ENCODE peak calls at places on chromosome 11, in six cellular contexts. Z is T-helper 9 cell; L is NCI-H524 treated with DMSO at 0.1 percent for 48 hours; G is iris pigment epithelial cell; K is right lobe of liver; J is activated naive CD4-positive, alpha-beta T cell treated with Interleukin-2 at 50 U/mL for 16 hours. D is an unnamed sample.

GRCh38 chr11:118691926-118692830 is 12.7 kb upstream of the TREH start:
- DNase-seq in K (no peak), G (peak), J (peak), Z (peak), L (no peak), D (peak)

GRCh38 chr11:77660947-77661346 is 23.4 kb upstream of the CLNS1A start:
- DNase-seq in Z (no peak), G (no peak), K (no peak), L (no peak), J (no peak), D (no peak)

GRCh38 chr11:95322546-95322945 is 91.5 kb upstream of the SESN3 start:
- DNase-seq in G (peak), J (no peak), L (no peak), K (no peak), Z (no peak), D (no peak)

GRCh38 chr11:6248248-6248647 is 9.4 kb downstream of the CNGA4 start:
- DNase-seq in Z (no peak), J (no peak), G (peak), L (no peak), K (no peak), D (no peak)

GRCh38 chr11:132943737-132944556 is 588.4 kb downstream of the OPCML start:
- DNase-seq in J (no peak), K (peak), L (no peak), G (no peak), Z (no peak), D (no peak)

GRCh38 chr11:104968856-104969776 is 742 bp upstream of the CASP4 start:
- DNase-seq in G (peak), L (no peak), K (peak), J (no peak), Z (no peak), D (no peak)

GRCh38 chr11:23789938-23790371 is 706.9 kb upstream of the LUZP2 start:
- DNase-seq in K (no peak), J (no peak), Z (no peak), G (peak), L (no peak), D (no peak)

GRCh38 chr11:45879803-45880685 is 5.4 kb upstream of the MAPK8IP1 start:
- DNase-seq in J (no peak), L (no peak), Z (no peak), K (no peak), G (peak), D (no peak)

GRCh38 chr11:134506046-134506445 is 94.0 kb upstream of the B3GAT1 start:
- DNase-seq in K (no peak), Z (no peak), J (no peak), G (no peak), L (no peak), D (no peak)

GRCh38 chr11:62482753-62483152 is 63.9 kb downstream of the AHNAK start:
- DNase-seq in J (no peak), L (no peak), K (no peak), G (no peak), Z (no peak), D (no peak)

GRCh38 chr11:8828580-8829358 is 82.2 kb upstream of the AKIP1 start:
- DNase-seq in G (no peak), Z (no peak), J (no peak), K (no peak), L (no peak), D (no peak)

GRCh38 chr11:6238902-6239301 is at the start of gene CNGA4:
- DNase-seq in Z (no peak), G (no peak), L (no peak), K (no peak), J (no peak), D (no peak)

GRCh38 chr11:122776546-122776945 is 61.8 kb upstream of the CRTAM start:
- DNase-seq in Z (no peak), K (no peak), J (no peak), G (no peak), L (no peak), D (no peak)

GRCh38 chr11:109849946-109850345 is 243.2 kb upstream of the ZC3H12C start:
- DNase-seq in J (no peak), G (no peak), Z (no peak), L (peak), K (no peak), D (no peak)

GRCh38 chr11:3660960-3661359 is 10.2 kb downstream of the CHRNA10 start:
- DNase-seq in Z (no peak), L (no peak), G (no peak), J (no peak), K (no peak), D (no peak)

GRCh38 chr11:134223066-134223465 is 701 bp downstream of the NCAPD3 start:
- DNase-seq in Z (no peak), G (no peak), J (no peak), K (no peak), L (no peak), D (no peak)